ENCODE peak calls at places on chromosome 3, in four cellular contexts. J, F, M and O are unnamed samples.

GRCh38 chr3:16550305-16550675 is 36.8 kb upstream of the RFTN1 start:
- DNase-seq in J (no peak), F (no peak), M (no peak), O (no peak)

GRCh38 chr3:194305356-194306108 is 45.6 kb downstream of the CPN2 start:
- DNase-seq in J (no peak), F (no peak), M (no peak), O (no peak)

GRCh38 chr3:100561459-100562158 is 47.8 kb upstream of the ADGRG7 start:
- DNase-seq in J (peak; percentile 89), F (no peak), M (no peak), O (no peak)

GRCh38 chr3:45125550-45126026 is 20.6 kb downstream of the CDCP1 start:
- DNase-seq in J (no peak), F (no peak), M (no peak), O (no peak)

GRCh38 chr3:104519468-104519867 is 847.2 kb upstream of the ALCAM start:
- DNase-seq in J (no peak), F (no peak), M (no peak), O (no peak)

GRCh38 chr3:57948782-57949242 is 59.4 kb upstream of the FLNB start:
- DNase-seq in J (no peak), F (no peak), M (no peak), O (no peak)

GRCh38 chr3:140216249-140216648 is 281.3 kb downstream of the CLSTN2 start:
- DNase-seq in J (peak; percentile 6), F (no peak), M (no peak), O (no peak)

GRCh38 chr3:62007036-62007435 is 366.3 kb downstream of the FEZF2 start:
- DNase-seq in J (no peak), F (no peak), M (no peak), O (no peak)

GRCh38 chr3:175121225-175121624 is 262.1 kb downstream of the NAALADL2 start:
- DNase-seq in J (no peak), F (no peak), M (no peak), O (no peak)

GRCh38 chr3:143484851-143485512 is 363.3 kb downstream of the SLC9A9 start:
- DNase-seq in J (no peak), F (no peak), M (no peak), O (no peak)

GRCh38 chr3:64644483-64644882 is 43.3 kb downstream of the ADAMTS9 start:
- DNase-seq in J (no peak), F (no peak), M (no peak), O (no peak)

GRCh38 chr3:157958471-157958870 is 147.7 kb downstream of the SHOX2 start:
- DNase-seq in J (no peak), F (no peak), M (no peak), O (no peak)

GRCh38 chr3:175411405-175411804 is 552.3 kb downstream of the NAALADL2 start:
- DNase-seq in J (peak; percentile 38), F (no peak), M (no peak), O (no peak)

GRCh38 chr3:123397050-123397590 is 51.8 kb downstream of the ADCY5 start:
- DNase-seq in J (no peak), F (no peak), M (no peak), O (no peak)

GRCh38 chr3:192794216-192794615 is 66.9 kb upstream of the FGF12 start:
- DNase-seq in J (no peak), F (no peak), M (no peak), O (no peak)

GRCh38 chr3:185880600-185880999 is 55.8 kb upstream of the IGF2BP2 start:
- DNase-seq in J (peak; percentile 14), F (no peak), M (no peak), O (no peak)

GRCh38 chr3:115839246-115839645 is 215.9 kb downstream of the GAP43 start:
- DNase-seq in J (no peak), F (no peak), M (no peak), O (no peak)

GRCh38 chr3:187773233-187773962 is 28.1 kb upstream of the BCL6 start:
- DNase-seq in J (no peak), F (no peak), M (no peak), O (no peak)

GRCh38 chr3:23085256-23085655 is 117.9 kb upstream of the UBE2E2 start:
- DNase-seq in J (peak; percentile 2), F (no peak), M (no peak), O (no peak)

GRCh38 chr3:123258811-123259420 is 57.2 kb downstream of the SEC22A start:
- DNase-seq in J (peak; percentile 73), F (no peak), M (no peak), O (no peak)

GRCh38 chr3:114213669-114214541 is 23.5 kb downstream of the ZNF80 start:
- DNase-seq in J (peak; percentile 76), F (no peak), M (peak; percentile 44), O (no peak)

GRCh38 chr3:45322616-45323015 is 65.8 kb upstream of the LARS2 start:
- DNase-seq in J (no peak), F (no peak), M (no peak), O (no peak)

GRCh38 chr3:49120438-49121135 is at the start of gene USP19:
- DNase-seq in J (peak; percentile 93), F (peak; percentile 92), M (peak; percentile 86), O (peak; percentile 98)